ENCODE peak calls at places on chromosomes 5 and 9, in six cellular contexts. W, O, T, L, I and P are unnamed samples.
A peak's percentile ranks its signal among the peaks of the same experiment; 100 is the strongest.

GRCh38 chr5:62310426-62311105 is 4.6 kb downstream of the KIF2A start:
- DNase-seq in W (no peak), O (no peak), T (no peak), L (no peak), I (no peak), P (no peak)

GRCh38 chr5:175214152-175214551 is 229.8 kb downstream of the DRD1 start:
- DNase-seq in W (no peak), O (no peak), T (peak; percentile 97), L (peak; percentile 36), I (no peak), P (no peak)

GRCh38 chr9:83620841-83621636 is 1.9 kb upstream of the IDNK start:
- DNase-seq in W (no peak), O (peak; percentile 70), T (peak; percentile 52), L (peak; percentile 54), I (no peak), P (no peak)

GRCh38 chr9:126965077-126965476 is 50.5 kb downstream of the RALGPS1 start:
- DNase-seq in W (no peak), O (no peak), T (no peak), L (no peak), I (no peak), P (no peak)

GRCh38 chr5:40551706-40552557 is 127.8 kb upstream of the PTGER4 start:
- DNase-seq in W (no peak), O (no peak), T (peak; percentile 98), L (no peak), I (no peak), P (no peak)

GRCh38 chr9:38309324-38310195 is 82.9 kb upstream of the ALDH1B1 start:
- DNase-seq in W (no peak), O (peak; percentile 26), T (peak; percentile 17), L (no peak), I (no peak), P (no peak)

GRCh38 chr5:76325876-76326491 is 77.1 kb upstream of the IQGAP2 start:
- DNase-seq in W (no peak), O (no peak), T (no peak), L (no peak), I (no peak), P (no peak)

GRCh38 chr5:142357469-142358090 is 32.8 kb upstream of the SPRY4 start:
- DNase-seq in W (peak; percentile 59), O (no peak), T (peak; percentile 10), L (no peak), I (no peak), P (no peak)

GRCh38 chr5:115977988-115978387 is 15.7 kb downstream of the LVRN start:
- DNase-seq in W (no peak), O (no peak), T (peak; percentile 92), L (no peak), I (no peak), P (no peak)

GRCh38 chr9:71446081-71446480 is 322.2 kb downstream of the CEMIP2 start:
- DNase-seq in W (no peak), O (no peak), T (no peak), L (no peak), I (no peak), P (no peak)

GRCh38 chr9:92298036-92298435 is 4.5 kb upstream of the IARS1 start:
- DNase-seq in W (no peak), O (no peak), T (no peak), L (no peak), I (no peak), P (peak; percentile 19)

GRCh38 chr5:19928556-19929421 is 59.2 kb downstream of the CDH18 start:
- DNase-seq in W (no peak), O (no peak), T (peak; percentile 92), L (no peak), I (no peak), P (no peak)

GRCh38 chr5:54761213-54761701 is 224.1 kb downstream of the ESM1 start:
- DNase-seq in W (peak; percentile 79), O (no peak), T (peak; percentile 95), L (no peak), I (peak; percentile 85), P (peak; percentile 55)

GRCh38 chr5:108484035-108484434 is 102.1 kb upstream of the FBXL17 start:
- DNase-seq in W (no peak), O (no peak), T (no peak), L (no peak), I (no peak), P (no peak)

GRCh38 chr9:74570879-74571512 is 73.9 kb downstream of the RORB start:
- DNase-seq in W (no peak), O (no peak), T (peak; percentile 40), L (peak; percentile 16), I (no peak), P (no peak)

GRCh38 chr9:35962126-35962906 is 4.4 kb upstream of the OR2S2 start:
- DNase-seq in W (peak; percentile 76), O (peak; percentile 55), T (peak; percentile 85), L (no peak), I (no peak), P (peak; percentile 25)

GRCh38 chr9:113148996-113149960 is 1.5 kb upstream of the SLC31A2 start:
- DNase-seq in W (no peak), O (no peak), T (no peak), L (no peak), I (no peak), P (no peak)

GRCh38 chr9:69339620-69340019 is 14.6 kb downstream of the ENTREP1 start:
- DNase-seq in W (no peak), O (no peak), T (no peak), L (no peak), I (no peak), P (no peak)

GRCh38 chr5:18745988-18746615 is 1111.8 kb downstream of the TAF11L14 start:
- DNase-seq in W (no peak), O (no peak), T (no peak), L (no peak), I (no peak), P (no peak)

GRCh38 chr5:15480436-15480835 is 19.5 kb upstream of the FBXL7 start:
- DNase-seq in W (no peak), O (no peak), T (no peak), L (no peak), I (no peak), P (no peak)

GRCh38 chr5:19790811-19791466 is 197.1 kb downstream of the CDH18 start:
- DNase-seq in W (no peak), O (no peak), T (no peak), L (no peak), I (no peak), P (no peak)

GRCh38 chr5:173839117-173839713 is 48.9 kb upstream of the CPEB4 start:
- DNase-seq in W (no peak), O (no peak), T (no peak), L (no peak), I (no peak), P (no peak)

GRCh38 chr9:75071530-75072122 is 16.3 kb downstream of the NMRK1 start:
- DNase-seq in W (no peak), O (no peak), T (no peak), L (peak; percentile 44), I (no peak), P (no peak)

GRCh38 chr9:17611921-17612320 is 33.1 kb downstream of the SH3GL2 start:
- DNase-seq in W (no peak), O (no peak), T (no peak), L (no peak), I (no peak), P (no peak)

GRCh38 chr5:20617876-20618275 is 629.9 kb upstream of the CDH18 start:
- DNase-seq in W (no peak), O (no peak), T (no peak), L (no peak), I (no peak), P (no peak)

GRCh38 chr9:95425910-95426551 is 90.7 kb downstream of the PTCH1 start:
- DNase-seq in W (no peak), O (peak; percentile 64), T (peak; percentile 74), L (no peak), I (no peak), P (no peak)

GRCh38 chr5:144060598-144060997 is 109.9 kb downstream of the YIPF5 start:
- DNase-seq in W (no peak), O (no peak), T (peak; percentile 33), L (no peak), I (no peak), P (no peak)

GRCh38 chr5:157431544-157432200 is 28.3 kb upstream of the NIPAL4 start:
- DNase-seq in W (no peak), O (no peak), T (peak; percentile 69), L (peak; percentile 38), I (no peak), P (no peak)

GRCh38 chr9:110446171-110446570 is 108.5 kb upstream of the TXNDC8 start:
- DNase-seq in W (no peak), O (no peak), T (peak; percentile 22), L (no peak), I (no peak), P (no peak)

GRCh38 chr5:151100690-151101089 is 19.9 kb upstream of the TNIP1 start:
- DNase-seq in W (no peak), O (no peak), T (no peak), L (no peak), I (no peak), P (no peak)
- H3K36me3 ChIP-seq in W (peaks cover 10% of the 10 kb centered on the region), O (no peaks in the 10 kb centered on the region), T (peaks cover 45% of the 10 kb centered on the region), L (no peaks in the 10 kb centered on the region), I (no peaks in the 10 kb centered on the region), P (no peaks in the 10 kb centered on the region)

DNA sequence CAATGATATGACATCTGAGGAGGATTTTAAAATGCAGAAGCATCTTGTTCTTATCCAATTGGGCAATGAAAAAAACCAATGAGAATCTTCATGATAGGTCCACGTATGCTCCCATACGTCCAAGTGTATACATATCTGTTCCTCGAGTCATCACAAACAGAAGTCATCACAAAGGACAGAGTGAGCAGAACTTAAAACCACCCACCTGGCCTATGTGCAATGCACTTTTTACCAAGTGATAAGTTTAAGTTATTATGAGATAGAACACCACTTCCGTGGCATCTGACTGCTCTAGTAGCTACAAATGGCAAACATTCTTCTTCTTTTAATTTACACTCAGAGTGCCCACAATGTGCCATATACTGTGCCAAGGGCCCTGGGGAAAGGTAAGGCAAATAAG is 82.4 kb downstream of the PPP2R2B start:
- DNase-seq in W (no peak), O (no peak), T (no peak), L (no peak), I (no peak), P (no peak)
- H3K4me1 ChIP-seq in W (peaks cover 50% of the 10 kb centered on the region), O (peaks cover 10% of the 10 kb centered on the region), T (no peaks in the 10 kb centered on the region), L (no peaks in the 10 kb centered on the region), I (no peaks in the 10 kb centered on the region), P (no peaks in the 10 kb centered on the region)

DNA sequence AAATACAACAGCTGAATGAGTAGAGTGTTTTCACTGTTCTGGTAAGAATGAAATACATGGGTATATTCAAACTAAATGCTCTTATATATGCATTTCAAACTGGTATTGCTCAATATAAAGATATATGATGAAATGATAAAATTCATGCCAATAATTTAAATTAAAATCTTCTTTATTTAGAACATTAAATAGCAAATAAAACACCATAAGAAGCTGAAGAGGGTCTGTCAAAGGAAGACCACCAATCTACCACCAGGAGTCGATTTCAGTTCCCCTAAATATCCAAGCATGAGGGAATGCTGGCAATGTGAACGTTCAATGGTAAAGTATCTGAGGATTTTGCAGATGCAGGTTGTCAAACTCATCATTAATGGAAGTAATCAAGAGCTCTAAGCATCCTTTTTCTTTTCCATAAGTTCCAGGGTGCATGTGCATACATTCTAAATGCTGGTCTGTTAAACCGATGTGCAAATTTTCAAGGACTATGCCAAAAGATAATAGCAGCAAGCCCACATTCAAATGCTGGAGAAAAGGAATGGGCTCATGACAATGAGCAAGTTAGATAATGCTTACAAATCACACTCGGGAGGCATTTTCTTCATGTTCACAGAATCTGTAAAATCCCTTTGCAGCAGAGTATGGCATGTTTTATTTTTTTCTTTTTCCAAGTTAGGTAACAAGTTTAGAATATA is 118.8 kb upstream of the MTAP start:
- DNase-seq in W (no peak), O (no peak), T (no peak), L (no peak), I (no peak), P (no peak)
- TF ChIP-seq POLR2A in W (no peak), O (no peak), T (no peak), L (peak; percentile 48), I (no peak), P (no peak)

GRCh38 chr5:132434391-132434790 is 56.2 kb downstream of the IRF1 start:
- DNase-seq in W (no peak), O (no peak), T (peak; percentile 61), L (no peak), I (no peak), P (no peak)
- H3K36me3 ChIP-seq in W (no peaks in the 10 kb centered on the region), O (no peaks in the 10 kb centered on the region), T (no peaks in the 10 kb centered on the region), L (no peaks in the 10 kb centered on the region), I (no peaks in the 10 kb centered on the region), P (no peaks in the 10 kb centered on the region)